ENCODE peak calls at places on chromosome 5, in four cellular contexts. L is astrocyte of the spinal cord, I is right lobe of liver, J is heart right ventricle. N is an unnamed sample.

GRCh38 chr5:171989946-171990712 is 16.3 kb downstream of the FBXW11 start:
- DNase-seq in L (no peak), I (no peak), J (no peak), N (no peak)

GRCh38 chr5:43729846-43730478 is 127.0 kb downstream of the NNT start:
- DNase-seq in L (peak), I (no peak), J (no peak), N (no peak)

GRCh38 chr5:149024477-149024876 is 38.4 kb downstream of the SH3TC2 start:
- DNase-seq in L (peak), I (no peak), J (no peak), N (no peak)

GRCh38 chr5:142056831-142057696 is 44.2 kb upstream of the GNPDA1 start:
- DNase-seq in L (no peak), I (no peak), J (no peak), N (no peak)

GRCh38 chr5:17315710-17316221 is 98.3 kb downstream of the BASP1 start:
- DNase-seq in L (peak), I (no peak), J (no peak), N (no peak)

GRCh38 chr5:173568128-173568527 is 48.3 kb downstream of the BOD1 start:
- DNase-seq in L (no peak), I (no peak), J (no peak), N (no peak)

GRCh38 chr5:32239385-32239784 is 65.3 kb upstream of the GOLPH3 start:
- DNase-seq in L (no peak), I (no peak), J (no peak), N (no peak)

GRCh38 chr5:157710887-157711286 is 20.3 kb upstream of the THG1L start:
- DNase-seq in L (peak), I (no peak), J (no peak), N (no peak)

GRCh38 chr5:176743136-176743827 is 67.1 kb upstream of the UNC5A start:
- DNase-seq in L (no peak), I (no peak), J (no peak), N (peak)

GRCh38 chr5:68259696-68260095 is 44.1 kb downstream of the PIK3R1 start:
- DNase-seq in L (no peak), I (no peak), J (no peak), N (no peak)

GRCh38 chr5:56973473-56973872 is 21.6 kb upstream of the MIER3 start:
- DNase-seq in L (no peak), I (no peak), J (no peak), N (no peak)

GRCh38 chr5:6550628-6551027 is 82.2 kb downstream of the NSUN2 start:
- DNase-seq in L (no peak), I (no peak), J (no peak), N (no peak)

GRCh38 chr5:73498057-73498992 is at the start of gene BTF3:
- DNase-seq in L (peak), I (peak), J (peak), N (peak)

GRCh38 chr5:73497537-73498056 is 645 bp upstream of the BTF3 start:
- DNase-seq in L (no peak), I (no peak), J (no peak), N (no peak)

GRCh38 chr5:73499187-73499586 is 945 bp downstream of the BTF3 start:
- DNase-seq in L (no peak), I (no peak), J (no peak), N (no peak)

GRCh38 chr5:73495772-73496346 is 2.4 kb upstream of the BTF3 start:
- DNase-seq in L (no peak), I (no peak), J (no peak), N (no peak)

DNA sequence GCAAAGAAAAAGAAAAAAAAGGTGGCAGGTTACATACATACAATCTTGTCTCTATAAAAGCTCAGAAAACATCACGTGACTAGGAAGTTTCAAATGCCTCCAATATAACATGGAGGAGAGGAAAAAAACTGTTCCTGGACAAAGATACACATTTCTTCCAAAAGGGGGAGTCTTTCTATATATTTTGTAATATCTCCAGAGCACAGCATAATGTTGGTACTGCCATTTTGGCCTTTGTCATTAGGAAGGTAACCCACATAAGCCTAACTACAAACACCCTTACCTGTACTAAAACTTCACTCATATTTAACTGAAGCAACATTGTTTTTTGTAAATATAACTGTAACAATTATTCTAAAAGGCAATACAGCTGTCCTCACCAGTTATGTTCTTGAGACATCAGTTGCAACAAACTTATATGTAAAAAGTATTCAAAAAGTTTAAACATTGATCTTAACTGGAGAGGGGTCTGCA is 1.2 kb upstream of the BTF3 start:
- DNase-seq in L (peak), I (no peak), J (no peak), N (no peak)
- H3K4me3 ChIP-seq in L (peak), I (peak), J (peak), N (no peak)

DNA sequence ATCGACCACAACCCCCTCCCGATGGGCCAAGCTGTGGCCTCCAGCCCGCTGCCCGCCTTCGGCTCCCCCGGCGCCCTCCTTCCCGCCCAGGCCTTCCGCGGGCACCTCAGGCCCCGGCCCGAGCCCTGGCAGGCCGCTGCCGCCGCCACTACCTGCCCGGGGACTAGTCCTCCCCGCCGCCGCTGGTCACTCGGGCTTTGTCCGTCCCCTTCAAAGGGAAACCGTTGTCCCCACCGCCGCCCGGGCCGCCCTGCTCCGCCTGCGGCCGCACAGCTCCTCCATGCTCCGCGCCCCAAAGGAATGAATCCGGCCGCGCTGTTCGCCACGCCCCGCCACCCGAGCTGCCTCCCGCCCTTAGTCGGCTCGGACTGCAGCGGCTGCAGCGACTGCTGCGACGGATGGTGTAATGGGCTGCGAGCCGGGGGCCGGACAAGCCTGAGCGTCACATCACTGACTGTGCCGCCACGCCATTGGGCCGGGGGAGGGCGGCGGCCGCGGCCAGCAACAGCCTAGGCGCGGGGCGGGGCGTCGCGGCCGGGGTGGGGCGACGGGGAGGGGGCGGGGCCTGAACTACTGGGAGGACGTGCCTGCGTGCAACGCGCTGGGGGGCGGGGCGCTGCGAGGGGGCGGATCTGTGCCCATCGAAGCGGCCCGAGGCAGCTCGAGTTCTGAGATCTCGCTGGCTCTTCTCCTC is at the start of gene FEM1C:
- DNase-seq in L (peak), I (peak), J (peak), N (peak)
- H3K4me3 ChIP-seq in L (peak), I (peak), J (peak), N (peak)

GRCh38 chr5:150672884-150673275 is 11.8 kb downstream of the MYOZ3 start:
- DNase-seq in L (no peak), I (no peak), J (no peak), N (no peak)

GRCh38 chr5:150670275-150670960 is 9.4 kb downstream of the MYOZ3 start:
- DNase-seq in L (no peak), I (no peak), J (no peak), N (no peak)

GRCh38 chr5:150670961-150671337 is 9.9 kb downstream of the MYOZ3 start:
- DNase-seq in L (no peak), I (no peak), J (no peak), N (no peak)

GRCh38 chr5:150671509-150672236 is 10.6 kb downstream of the MYOZ3 start:
- DNase-seq in L (no peak), I (no peak), J (no peak), N (peak)

DNA sequence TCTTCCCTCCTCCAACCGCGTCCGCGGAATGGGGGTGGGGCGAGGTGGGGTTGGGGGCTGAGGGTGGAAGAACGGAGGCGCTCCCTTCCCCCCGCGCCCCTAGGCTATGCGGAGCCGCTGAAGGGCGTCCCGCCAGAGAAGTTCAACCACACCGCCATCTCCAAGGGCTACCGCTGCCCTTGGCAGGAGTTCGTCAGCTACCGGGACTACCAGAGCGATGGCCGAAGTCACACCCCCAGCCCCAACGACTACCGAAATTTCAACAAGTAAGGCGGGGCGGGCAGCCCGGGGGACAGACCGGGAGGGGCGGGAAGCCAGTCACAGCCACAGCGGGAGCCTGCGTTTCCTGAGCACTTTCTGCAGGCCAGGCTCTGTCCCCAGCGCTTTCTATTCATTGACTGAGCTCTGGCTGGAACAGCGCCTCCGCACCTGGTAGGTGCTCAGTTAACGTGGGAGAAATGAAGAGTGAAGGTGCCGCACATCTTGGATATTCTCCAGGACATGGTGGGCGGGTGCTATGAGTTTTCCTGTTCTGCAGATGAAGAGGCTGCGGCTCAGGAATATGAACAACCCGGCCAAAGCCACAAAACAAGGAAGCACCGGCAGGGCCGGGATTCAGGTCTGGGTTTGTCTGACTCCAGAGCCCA is 11.3 kb downstream of the MYOZ3 start:
- DNase-seq in L (peak), I (no peak), J (peak), N (peak)
- H3K4me3 ChIP-seq in L (peak), I (peak), J (peak), N (peak)

DNA sequence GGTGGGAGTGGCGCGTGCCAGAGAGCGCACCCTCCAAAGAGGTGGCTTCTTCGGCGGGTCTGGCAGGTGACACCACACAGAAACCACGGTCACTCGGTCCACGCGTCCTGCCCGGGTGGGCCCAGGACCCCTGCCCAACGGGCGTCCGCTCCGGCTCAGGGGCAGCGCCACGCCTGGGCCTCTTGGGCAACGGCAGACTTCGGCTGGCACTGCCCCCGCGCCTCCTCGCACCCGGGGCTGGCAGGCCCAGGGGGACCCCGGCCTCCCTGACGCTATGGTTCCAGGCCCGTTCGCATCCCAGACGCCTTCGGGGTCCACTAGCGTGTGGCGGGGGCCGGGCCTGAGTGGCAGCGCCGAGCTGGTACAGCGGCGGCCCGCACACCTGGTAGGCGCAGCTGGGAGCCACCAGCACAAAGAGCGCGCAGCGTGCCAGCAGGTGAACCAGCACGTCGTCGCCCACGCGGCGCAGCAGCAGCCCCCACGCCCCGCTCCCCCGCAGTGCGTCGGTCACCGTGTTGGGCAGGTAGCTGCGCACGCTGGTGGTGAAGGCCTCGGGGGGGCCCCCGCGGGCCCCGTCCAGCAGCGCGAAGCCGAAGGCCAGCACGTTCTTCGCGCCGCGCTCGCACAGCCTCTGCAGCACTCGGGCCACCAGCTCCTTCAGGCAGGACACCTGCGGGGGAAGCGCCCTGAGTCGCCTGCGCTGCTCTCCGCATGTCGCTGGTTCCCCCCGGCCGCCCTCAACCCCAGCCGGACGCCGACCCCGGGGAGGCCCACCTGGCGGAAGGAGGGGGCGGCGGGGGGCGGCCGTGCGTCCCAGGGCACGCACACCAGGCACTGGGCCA is 650 bp downstream of the TERT start:
- DNase-seq in L (no peak), I (no peak), J (no peak), N (peak)
- H3K4me3 ChIP-seq in L (no peak), I (no peak), J (no peak), N (peak)

GRCh38 chr5:131330031-131330430 is 66.2 kb downstream of the CDC42SE2 start:
- DNase-seq in L (no peak), I (no peak), J (no peak), N (no peak)
- H3K4me3 ChIP-seq in L (no peak), I (no peak), J (no peak), N (no peak)

GRCh38 chr5:131786036-131786435 is 10.8 kb downstream of the FNIP1 start:
- DNase-seq in L (no peak), I (no peak), J (no peak), N (no peak)

GRCh38 chr5:131786900-131787692 is 9.7 kb downstream of the FNIP1 start:
- DNase-seq in L (no peak), I (no peak), J (no peak), N (no peak)

GRCh38 chr5:131790550-131790949 is 6.3 kb downstream of the FNIP1 start:
- DNase-seq in L (no peak), I (no peak), J (no peak), N (no peak)

GRCh38 chr5:131789765-131790164 is 7.1 kb downstream of the FNIP1 start:
- DNase-seq in L (no peak), I (no peak), J (no peak), N (no peak)

GRCh38 chr5:131787736-131788135 is 9.1 kb downstream of the FNIP1 start:
- DNase-seq in L (no peak), I (no peak), J (no peak), N (no peak)
- H3K4me3 ChIP-seq in L (no peak), I (no peak), J (no peak), N (no peak)